ENCODE peak calls at places on chromosomes 6 and 20, in eight cellular contexts. V is RCC 7860; D is left colon; T is fibroblast of mammary gland; X is lower leg skin; Z is neural progenitor cell; F is stimulated activated CD4-positive, alpha-beta T cell treated with anti-CD3 and anti-CD28 coated beads, Interleukin-15, amount 100 ng/mL, for 48 hours; A is NCI-H2081. P is an unnamed sample.

GRCh38 chr6:84282566-84282965 is 55.1 kb upstream of the CEP162 start:
- DNase-seq in T (peak; percentile 52), D (no peak), Z (no peak), A (no peak), F (no peak), X (peak; percentile 83), V (no peak), P (peak; percentile 36)

GRCh38 chr6:134802426-134803058 is 147.4 kb downstream of the ALDH8A1 start:
- DNase-seq in F (no peak), T (no peak), A (no peak), Z (no peak), X (no peak), V (peak; percentile 91), D (no peak), P (no peak)

GRCh38 chr6:41232667-41233066 is 4.5 kb downstream of the TREML4 start:
- DNase-seq in T (no peak), X (peak; percentile 48), A (no peak), Z (no peak), V (no peak), F (no peak), D (no peak), P (no peak)

GRCh38 chr6:7747901-7748504 is 22.1 kb downstream of the BMP6 start:
- DNase-seq in A (no peak), D (no peak), Z (no peak), X (no peak), V (no peak), F (no peak), T (no peak), P (no peak)

GRCh38 chr20:58127731-58128130 is 100.7 kb downstream of the ANKRD60 start:
- DNase-seq in A (peak; percentile 64), F (no peak), D (no peak), T (peak; percentile 74), Z (no peak), X (peak; percentile 88), V (peak; percentile 91), P (no peak)

GRCh38 chr6:162363757-162364156 is 363.8 kb downstream of the PRKN start:
- DNase-seq in T (peak; percentile 50), Z (peak; percentile 41), V (no peak), D (no peak), X (no peak), F (no peak), A (no peak), P (no peak)

GRCh38 chr6:115838763-115839401 is 221.8 kb downstream of the FRK start:
- DNase-seq in X (no peak), D (no peak), F (no peak), A (no peak), Z (peak; percentile 38), T (peak; percentile 46), V (peak; percentile 31), P (no peak)

GRCh38 chr20:34268145-34268544 is 26.9 kb downstream of the ASIP start:
- DNase-seq in Z (no peak), A (no peak), F (no peak), D (no peak), X (no peak), T (no peak), V (no peak), P (no peak)

GRCh38 chr20:48405909-48406308 is 421.9 kb downstream of the PREX1 start:
- DNase-seq in T (no peak), A (no peak), D (no peak), F (no peak), V (no peak), Z (peak; percentile 39), X (no peak), P (peak; percentile 37)

GRCh38 chr20:25512709-25513108 is 72.6 kb downstream of the NINL start:
- DNase-seq in A (no peak), Z (no peak), D (no peak), T (no peak), V (no peak), X (peak; percentile 32), F (no peak), P (no peak)

GRCh38 chr6:106128981-106129761 is 43.0 kb downstream of the PRDM1 start:
- DNase-seq in X (peak; percentile 58), F (no peak), Z (no peak), T (peak; percentile 82), A (no peak), D (no peak), V (peak; percentile 75), P (no peak)

GRCh38 chr20:48738399-48739304 is 89.1 kb downstream of the PREX1 start:
- DNase-seq in F (peak; percentile 43), X (no peak), Z (no peak), D (peak; percentile 50), V (no peak), A (no peak), T (no peak), P (no peak)

GRCh38 chr20:25173321-25173720 is 22.2 kb upstream of the ENTPD6 start:
- DNase-seq in V (no peak), T (no peak), A (no peak), D (no peak), Z (no peak), F (no peak), X (no peak), P (no peak)

GRCh38 chr6:150740453-150740852 is 125.0 kb upstream of the MTHFD1L start:
- DNase-seq in A (no peak), F (no peak), V (no peak), Z (no peak), T (no peak), X (no peak), D (no peak), P (no peak)

GRCh38 chr20:36859700-36860330 is 16.1 kb upstream of the TLDC2 start:
- DNase-seq in Z (no peak), D (no peak), T (no peak), V (no peak), X (no peak), F (no peak), A (no peak), P (no peak)

GRCh38 chr6:27726620-27727023 is 185.6 kb downstream of the OR2B2 start:
- DNase-seq in V (peak; percentile 69), Z (no peak), X (no peak), T (peak; percentile 41), A (no peak), D (no peak), F (no peak), P (no peak)

GRCh38 chr6:116385462-116385807 is 14.7 kb downstream of the DSE start:
- DNase-seq in Z (no peak), F (no peak), A (no peak), X (no peak), V (peak; percentile 61), D (no peak), T (peak; percentile 87), P (no peak)

GRCh38 chr6:35955071-35955470 is 34.2 kb upstream of the SRPK1 start:
- DNase-seq in A (no peak), F (no peak), D (no peak), V (peak; percentile 7), X (no peak), Z (no peak), T (peak; percentile 86), P (no peak)

GRCh38 chr20:41369673-41370072 is 3.1 kb upstream of the EMILIN3 start:
- DNase-seq in X (no peak), T (no peak), D (no peak), Z (no peak), F (no peak), V (no peak), A (no peak), P (no peak)

GRCh38 chr6:114557089-114557488 is 214.3 kb upstream of the HS3ST5 start:
- DNase-seq in V (no peak), F (no peak), Z (no peak), X (no peak), D (no peak), A (no peak), T (no peak), P (no peak)

GRCh38 chr6:111764238-111765182 is 108.7 kb downstream of the FYN start:
- DNase-seq in F (peak; percentile 56), D (no peak), X (no peak), T (no peak), Z (peak; percentile 56), V (no peak), A (no peak), P (no peak)

GRCh38 chr20:45842169-45842812 is 8.7 kb downstream of the SNX21 start:
- DNase-seq in F (no peak), X (no peak), D (no peak), T (peak; percentile 80), A (no peak), Z (no peak), V (no peak), P (no peak)